ENCODE peak calls at places on chromosomes 11 and 22, in six cellular contexts. C is activated T-cell treated with anti-CD3 and anti-CD28 coated beads for 1 hour, J is hippocampal formation, R is ovary, P is mucosa of gallbladder, U is fibroblast of the conjunctiva. H is an unnamed sample.

GRCh38 chr11:47980093-47980906 is at the start of gene PTPRJ:
- DNase-seq in J (peak), C (peak), P (peak), U (no peak), R (peak), H (peak)

GRCh38 chr11:17386331-17387084 is 2.0 kb downstream of the KCNJ11 start:
- DNase-seq in J (peak), C (no peak), R (no peak), P (peak), U (peak), H (peak)

GRCh38 chr11:62383822-62384221 is 35.0 kb upstream of the SCGB1A1 start:
- DNase-seq in R (no peak), P (no peak), U (no peak), J (no peak), C (no peak), H (peak)

GRCh38 chr11:69878144-69878883 is 59.1 kb upstream of the FGF3 start:
- DNase-seq in J (no peak), C (no peak), P (no peak), U (no peak), R (no peak), H (no peak)

GRCh38 chr22:22692707-22693530 is 48.5 kb downstream of the GGTLC2 start:
- DNase-seq in C (peak), U (no peak), J (no peak), P (peak), R (peak), H (peak)

GRCh38 chr11:2207212-2207611 is 35.6 kb upstream of the TH start:
- DNase-seq in R (peak), J (no peak), P (peak), U (no peak), C (no peak), H (no peak)

GRCh38 chr11:64341429-64341828 is 1.4 kb downstream of the CCDC88B start:
- DNase-seq in C (no peak), R (no peak), U (no peak), J (no peak), P (no peak), H (no peak)

GRCh38 chr11:83510530-83511449 is 224.6 kb upstream of the CCDC90B start:
- DNase-seq in J (no peak), R (no peak), P (no peak), C (no peak), U (no peak), H (no peak)

GRCh38 chr11:41659990-41660389 is 200.5 kb upstream of the LRRC4C start:
- DNase-seq in R (no peak), U (no peak), P (no peak), C (no peak), J (no peak), H (peak)

GRCh38 chr11:121086866-121087265 is 14.2 kb upstream of the TECTA start:
- DNase-seq in J (no peak), C (no peak), P (no peak), U (peak), R (no peak), H (peak)

GRCh38 chr11:60859616-60860250 is 4.0 kb upstream of the PTGDR2 start:
- DNase-seq in R (no peak), P (no peak), U (no peak), C (no peak), J (peak), H (no peak)

GRCh38 chr22:20957118-20957690 is 9.9 kb upstream of the AIFM3 start:
- DNase-seq in J (no peak), C (no peak), U (no peak), P (no peak), R (no peak), H (no peak)

GRCh38 chr22:37630839-37631435 is 8.5 kb upstream of the SH3BP1 start:
- DNase-seq in P (no peak), U (no peak), C (no peak), R (no peak), J (no peak), H (no peak)

GRCh38 chr22:50272103-50272782 is 2.1 kb upstream of the MAPK11 start:
- DNase-seq in R (no peak), U (no peak), J (no peak), C (no peak), P (no peak), H (no peak)

GRCh38 chr11:122751298-122752070 is 86.8 kb upstream of the CRTAM start:
- DNase-seq in P (no peak), U (no peak), R (no peak), J (no peak), C (no peak), H (peak)